ENCODE peak calls at places on chromosomes 6 and 20, in four cellular contexts. B is EL; T is stimulated activated CD8-positive, alpha-beta memory T cell treated with anti-CD3 and anti-CD28 coated beads, Interleukin-4, amount 100 ng/mL, for 1 hour; J is heart left ventricle. X is an unnamed sample.

GRCh38 chr6:15387118-15387517 is 141.2 kb downstream of the JARID2 start:
- DNase-seq in B (peak; percentile 36), T (no peak), J (no peak), X (no peak)

GRCh38 chr6:10414766-10415592 is at the start of gene TFAP2A:
- DNase-seq in B (peak; percentile 92), T (no peak), J (no peak), X (peak; percentile 82)

GRCh38 chr6:34657307-34657978 is 39.1 kb downstream of the ILRUN start:
- DNase-seq in B (peak; percentile 86), T (no peak), J (peak; percentile 67), X (peak; percentile 70)

GRCh38 chr6:31956796-31957195 is 2.0 kb downstream of the NELFE start:
- DNase-seq in B (no peak), T (no peak), J (no peak), X (no peak)

GRCh38 chr20:49575551-49576060 is 7.7 kb upstream of the PTGIS start:
- DNase-seq in B (no peak), T (no peak), J (no peak), X (peak; percentile 57)

GRCh38 chr6:36444470-36444869 is 1.7 kb downstream of the KCTD20 start:
- DNase-seq in B (peak; percentile 74), T (no peak), J (no peak), X (peak; percentile 94)

GRCh38 chr6:88967891-88968290 is 4.5 kb upstream of the RNGTT start:
- DNase-seq in B (no peak), T (no peak), J (no peak), X (no peak)

GRCh38 chr6:110661426-110661825 is 153.8 kb downstream of the CDK19 start:
- DNase-seq in B (no peak), T (no peak), J (no peak), X (no peak)

GRCh38 chr6:87297115-87297514 is 25.3 kb upstream of the SMIM8 start:
- DNase-seq in B (peak; percentile 21), T (no peak), J (no peak), X (no peak)

GRCh38 chr20:48910360-48910781 is 11.1 kb upstream of the ARFGEF2 start:
- DNase-seq in B (no peak), T (no peak), J (no peak), X (no peak)

GRCh38 chr20:48841861-48842529 is 14.2 kb upstream of the PREX1 start:
- DNase-seq in B (peak; percentile 91), T (no peak), J (no peak), X (peak; percentile 78)

GRCh38 chr6:72547020-72547419 is 74.8 kb upstream of the KCNQ5 start:
- DNase-seq in B (no peak), T (no peak), J (no peak), X (no peak)

GRCh38 chr6:72579865-72580264 is 42.0 kb upstream of the KCNQ5 start:
- DNase-seq in B (no peak), T (no peak), J (no peak), X (no peak)

GRCh38 chr6:132698608-132699007 is 15.2 kb downstream of the VNN1 start:
- DNase-seq in B (no peak), T (no peak), J (no peak), X (no peak)

GRCh38 chr20:53677447-53678314 is 84.0 kb upstream of the ZNF217 start:
- DNase-seq in B (no peak), T (no peak), J (peak; percentile 40), X (no peak)

GRCh38 chr6:147131728-147132127 is 72.5 kb upstream of the STXBP5 start:
- DNase-seq in B (no peak), T (no peak), J (no peak), X (no peak)

GRCh38 chr20:56631318-56631989 is 2.3 kb downstream of the TFAP2C start:
- DNase-seq in B (peak; percentile 23), T (no peak), J (no peak), X (no peak)

GRCh38 chr6:44020664-44021425 is 106.4 kb downstream of the MRPL14 start:
- DNase-seq in B (no peak), T (no peak), J (no peak), X (no peak)

GRCh38 chr20:56380375-56380774 is 11.6 kb downstream of the AURKA start:
- DNase-seq in B (peak; percentile 31), T (no peak), J (no peak), X (peak; percentile 51)

GRCh38 chr6:75300206-75300605 is 15.6 kb upstream of the TMEM30A start:
- DNase-seq in B (no peak), T (no peak), J (no peak), X (no peak)

GRCh38 chr20:49392745-49393144 is 89.7 kb downstream of the KCNB1 start:
- DNase-seq in B (no peak), T (no peak), J (no peak), X (no peak)

X was measured in NCI-H226.